ENCODE peak calls at places on chromosomes 1 and 21, in ten cellular contexts. C is ovary, P is body of pancreas, O is breast epithelium, V is transverse colon, X is suprapubic skin, W is H54, M is NB4, H is A549, L is IMR-90. I is an unnamed sample.

GRCh38 chr21:34073749-34074282 is 438 bp downstream of the MRPS6 start:
- DNase-seq in C (peak), P (peak), O (no peak), V (peak), X (peak), W (peak), M (peak), H (no peak), L (no peak), I (peak)

GRCh38 chr1:90402893-90403849 is 313.9 kb downstream of the BARHL2 start:
- DNase-seq in C (no peak), P (peak), O (peak), V (peak), X (no peak), W (peak), M (peak), H (peak), L (peak), I (no peak)

GRCh38 chr1:200028586-200029034 is 1.1 kb downstream of the NR5A2 start:
- DNase-seq in C (no peak), P (peak), O (no peak), V (no peak), X (no peak), W (no peak), M (no peak), H (no peak), L (no peak), I (no peak)

GRCh38 chr1:202152399-202152798 is 7.9 kb upstream of the ARL8A start:
- DNase-seq in C (no peak), P (no peak), O (no peak), V (no peak), X (no peak), W (no peak), M (no peak), H (no peak), L (no peak), I (no peak)

GRCh38 chr1:234337233-234337632 is 36.0 kb upstream of the COA6 start:
- DNase-seq in C (no peak), P (no peak), O (no peak), V (no peak), X (no peak), W (no peak), M (no peak), H (no peak), L (no peak), I (no peak)

GRCh38 chr1:119554188-119554587 is 47.2 kb downstream of the HSD3B1 start:
- DNase-seq in C (peak), P (peak), O (no peak), V (no peak), X (no peak), W (no peak), M (no peak), H (no peak), L (peak), I (peak)

GRCh38 chr1:186985889-186986491 is 157.2 kb downstream of the PLA2G4A start:
- DNase-seq in C (no peak), P (no peak), O (no peak), V (no peak), X (no peak), W (no peak), M (peak), H (peak), L (peak), I (peak)

GRCh38 chr1:201711811-201712210 is 117.1 kb upstream of the IPO9 start:
- DNase-seq in C (no peak), P (no peak), O (no peak), V (no peak), X (no peak), W (no peak), M (no peak), H (no peak), L (no peak), I (no peak)

GRCh38 chr1:87404306-87404705 is 75.6 kb downstream of the LMO4 start:
- DNase-seq in C (no peak), P (no peak), O (no peak), V (no peak), X (no peak), W (no peak), M (no peak), H (no peak), L (no peak), I (no peak)

GRCh38 chr1:204073837-204074273 is 940 bp downstream of the SOX13 start:
- DNase-seq in C (peak), P (peak), O (no peak), V (no peak), X (no peak), W (no peak), M (no peak), H (peak), L (no peak), I (no peak)

GRCh38 chr1:17909634-17910033 is 154.5 kb downstream of the ACTL8 start:
- DNase-seq in C (no peak), P (peak), O (no peak), V (no peak), X (no peak), W (no peak), M (peak), H (no peak), L (peak), I (no peak)

GRCh38 chr1:226575436-226576390 is 27.1 kb downstream of the STUM start:
- DNase-seq in C (no peak), P (no peak), O (no peak), V (no peak), X (peak), W (no peak), M (no peak), H (no peak), L (no peak), I (no peak)

GRCh38 chr1:31497601-31498000 is 78.7 kb upstream of the TINAGL1 start:
- DNase-seq in C (no peak), P (no peak), O (no peak), V (no peak), X (no peak), W (no peak), M (no peak), H (no peak), L (peak), I (no peak)

GRCh38 chr21:34967509-34968289 is 81.4 kb downstream of the RUNX1 start:
- DNase-seq in C (no peak), P (no peak), O (no peak), V (no peak), X (no peak), W (peak), M (peak), H (peak), L (peak), I (no peak)

GRCh38 chr1:77516106-77516505 is 166.4 kb downstream of the ZZZ3 start:
- DNase-seq in C (no peak), P (no peak), O (no peak), V (no peak), X (no peak), W (no peak), M (no peak), H (no peak), L (no peak), I (no peak)

GRCh38 chr1:116318897-116319296 is 54.1 kb upstream of the ATP1A1 start:
- DNase-seq in C (no peak), P (peak), O (no peak), V (no peak), X (no peak), W (no peak), M (no peak), H (no peak), L (peak), I (no peak)

GRCh38 chr1:92623187-92623778 is 136.6 kb upstream of the GFI1 start:
- DNase-seq in C (no peak), P (no peak), O (no peak), V (no peak), X (no peak), W (no peak), M (peak), H (no peak), L (peak), I (peak)

GRCh38 chr1:110875216-110875731 is 2.3 kb downstream of the CD53 start:
- DNase-seq in C (no peak), P (peak), O (no peak), V (peak), X (no peak), W (no peak), M (peak), H (no peak), L (no peak), I (no peak)

GRCh38 chr1:162028726-162029125 is 5.1 kb upstream of the OLFML2B start:
- DNase-seq in C (no peak), P (no peak), O (no peak), V (no peak), X (no peak), W (no peak), M (peak), H (no peak), L (no peak), I (no peak)

GRCh38 chr1:20717452-20718342 is at the start of gene KIF17:
- DNase-seq in C (peak), P (peak), O (peak), V (peak), X (peak), W (no peak), M (peak), H (peak), L (peak), I (peak)

GRCh38 chr1:86913399-86913895 is 479 bp downstream of the SELENOF start:
- DNase-seq in C (no peak), P (peak), O (no peak), V (peak), X (no peak), W (no peak), M (peak), H (no peak), L (peak), I (peak)

GRCh38 chr1:159214149-159214760 is 9.6 kb downstream of the ACKR1 start:
- DNase-seq in C (no peak), P (peak), O (no peak), V (peak), X (no peak), W (peak), M (peak), H (peak), L (peak), I (peak)

GRCh38 chr1:164868990-164869389 is 310.0 kb downstream of the PBX1 start:
- DNase-seq in C (no peak), P (no peak), O (no peak), V (no peak), X (no peak), W (no peak), M (no peak), H (no peak), L (no peak), I (no peak)

GRCh38 chr1:211830055-211830329 is 571 bp downstream of the LPGAT1 start:
- DNase-seq in C (no peak), P (no peak), O (no peak), V (no peak), X (no peak), W (no peak), M (peak), H (no peak), L (no peak), I (no peak)

GRCh38 chr1:171917361-171917760 is 76.1 kb downstream of the DNM3 start:
- DNase-seq in C (no peak), P (no peak), O (no peak), V (no peak), X (no peak), W (no peak), M (no peak), H (no peak), L (no peak), I (no peak)

GRCh38 chr1:223700942-223701637 is 11.2 kb upstream of the CAPN2 start:
- DNase-seq in C (peak), P (no peak), O (no peak), V (no peak), X (no peak), W (no peak), M (peak), H (peak), L (peak), I (peak)

GRCh38 chr21:25462517-25462971 is 144.7 kb downstream of the MRPL39 start:
- DNase-seq in C (no peak), P (no peak), O (no peak), V (no peak), X (no peak), W (no peak), M (no peak), H (no peak), L (no peak), I (no peak)

GRCh38 chr1:39159224-39160036 is 45.1 kb upstream of the MACF1 start:
- DNase-seq in C (no peak), P (peak), O (peak), V (peak), X (no peak), W (no peak), M (no peak), H (no peak), L (peak), I (no peak)

GRCh38 chr1:39154553-39155361 is 49.7 kb upstream of the MACF1 start:
- DNase-seq in C (no peak), P (peak), O (no peak), V (peak), X (peak), W (no peak), M (no peak), H (no peak), L (peak), I (no peak)

GRCh38 chr1:39157304-39157703 is 47.2 kb upstream of the MACF1 start:
- DNase-seq in C (no peak), P (no peak), O (no peak), V (no peak), X (no peak), W (no peak), M (no peak), H (no peak), L (no peak), I (no peak)

GRCh38 chr1:39160703-39161102 is 43.8 kb upstream of the MACF1 start:
- DNase-seq in C (no peak), P (no peak), O (no peak), V (no peak), X (no peak), W (no peak), M (no peak), H (no peak), L (no peak), I (no peak)

DNA sequence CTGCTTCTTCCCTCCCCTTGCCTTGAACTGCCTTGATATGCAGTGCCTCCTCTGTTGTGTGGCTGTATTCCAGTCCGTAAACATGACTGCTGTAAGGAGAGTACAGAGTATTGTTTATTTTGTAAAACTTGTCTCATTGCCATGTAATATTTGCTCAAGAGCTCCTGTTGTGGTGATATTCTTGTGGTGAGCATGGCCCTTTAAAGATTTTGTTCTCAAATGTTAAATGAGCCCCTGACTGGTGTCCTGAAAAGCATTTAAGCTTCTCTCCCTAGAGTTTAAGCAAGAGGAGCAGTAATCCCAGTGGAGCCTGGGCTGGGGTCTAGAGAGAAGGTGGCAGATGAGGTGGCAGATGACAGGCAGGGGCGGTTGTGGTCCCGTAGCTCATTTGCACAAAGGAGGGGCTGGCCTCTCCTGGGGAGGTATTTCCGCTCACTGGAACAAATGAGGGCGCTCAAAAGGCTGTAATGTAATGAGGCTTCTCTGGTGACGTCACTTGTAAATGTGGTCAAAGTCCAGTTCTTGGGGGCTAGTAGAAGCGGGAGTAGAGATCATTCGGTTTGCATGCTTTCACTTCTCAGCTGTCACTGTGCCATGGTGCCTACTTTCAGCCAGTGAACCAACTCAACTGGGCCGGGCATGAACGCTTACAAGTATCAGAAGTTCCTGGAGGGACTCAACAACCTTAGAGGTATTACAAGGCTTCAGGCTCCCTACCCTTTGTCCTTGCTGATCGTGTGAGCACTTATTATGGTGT is 46.0 kb upstream of the MACF1 start:
- DNase-seq in C (no peak), P (peak), O (peak), V (peak), X (no peak), W (no peak), M (no peak), H (peak), L (peak), I (no peak)
- TF ChIP-seq POLR2A in C (no peak), P (no peak), O (no peak), V (peak), X (no peak), W (no peak), M (no peak), H (no peak), L (no peak), I (no peak)

GRCh38 chr1:41483960-41484844 is at the start of gene EDN2:
- DNase-seq in C (no peak), P (peak), O (peak), V (peak), X (peak), W (no peak), M (no peak), H (peak), L (no peak), I (no peak)
- TF ChIP-seq POLR2A in C (no peak), P (peak), O (no peak), V (peak), X (no peak), W (no peak), M (no peak), H (peak), L (no peak), I (no peak)

GRCh38 chr21:43691086-43691795 is 27.7 kb upstream of the PDXK start:
- DNase-seq in C (no peak), P (no peak), O (no peak), V (no peak), X (no peak), W (no peak), M (no peak), H (no peak), L (no peak), I (no peak)

GRCh38 chr21:43688906-43689305 is 29.5 kb downstream of the RRP1B start:
- DNase-seq in C (no peak), P (no peak), O (no peak), V (no peak), X (no peak), W (no peak), M (no peak), H (no peak), L (no peak), I (no peak)

GRCh38 chr21:43687566-43688395 is 28.4 kb downstream of the RRP1B start:
- DNase-seq in C (no peak), P (no peak), O (no peak), V (no peak), X (no peak), W (no peak), M (no peak), H (no peak), L (no peak), I (no peak)

GRCh38 chr21:43690346-43690745 is 28.6 kb upstream of the PDXK start:
- DNase-seq in C (no peak), P (no peak), O (no peak), V (no peak), X (no peak), W (no peak), M (no peak), H (no peak), L (no peak), I (no peak)

DNA sequence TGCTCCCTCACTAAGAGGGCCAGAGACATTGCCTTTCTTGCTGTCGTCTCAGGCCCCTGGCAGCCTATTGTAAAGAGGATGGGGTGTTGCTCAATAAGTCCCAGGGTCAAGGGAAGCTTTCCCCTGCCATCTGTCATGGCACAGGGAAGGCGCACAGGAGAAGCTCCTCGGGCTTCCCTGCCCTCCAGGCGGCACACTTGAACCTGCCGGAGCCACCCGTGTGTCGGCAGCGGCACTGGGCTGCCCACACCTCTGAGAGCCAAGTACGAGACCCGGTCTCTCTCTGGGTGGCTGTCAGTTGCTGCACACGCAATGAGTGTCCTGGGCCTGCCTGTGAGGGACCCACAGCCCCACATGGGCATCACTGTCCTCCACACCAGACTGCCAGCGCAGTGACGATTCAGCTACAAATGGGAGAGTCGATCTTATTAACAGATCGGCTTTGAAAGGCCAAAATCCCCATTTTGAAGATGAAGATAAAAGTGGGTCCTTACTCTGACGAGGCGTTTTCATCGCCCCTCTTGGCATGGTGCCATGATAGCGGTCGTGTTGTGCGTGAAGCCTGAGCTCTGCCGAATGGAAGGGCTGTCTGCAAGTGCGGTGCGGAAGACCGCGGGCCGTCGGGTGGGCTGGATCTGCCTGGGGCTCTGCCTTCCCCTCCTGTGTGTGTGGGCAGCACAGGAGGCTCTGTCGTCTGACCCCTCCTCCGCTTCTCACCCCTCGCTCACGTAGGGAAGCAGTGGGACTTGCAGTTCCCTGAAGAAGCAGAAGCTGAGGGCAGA is 29.2 kb upstream of the PDXK start:
- DNase-seq in C (no peak), P (no peak), O (no peak), V (no peak), X (no peak), W (no peak), M (no peak), H (no peak), L (no peak), I (no peak)
- TF ChIP-seq POLR2A in C (no peak), P (no peak), O (no peak), V (no peak), X (no peak), W (no peak), M (no peak), H (no peak), L (no peak), I (no peak)

DNA sequence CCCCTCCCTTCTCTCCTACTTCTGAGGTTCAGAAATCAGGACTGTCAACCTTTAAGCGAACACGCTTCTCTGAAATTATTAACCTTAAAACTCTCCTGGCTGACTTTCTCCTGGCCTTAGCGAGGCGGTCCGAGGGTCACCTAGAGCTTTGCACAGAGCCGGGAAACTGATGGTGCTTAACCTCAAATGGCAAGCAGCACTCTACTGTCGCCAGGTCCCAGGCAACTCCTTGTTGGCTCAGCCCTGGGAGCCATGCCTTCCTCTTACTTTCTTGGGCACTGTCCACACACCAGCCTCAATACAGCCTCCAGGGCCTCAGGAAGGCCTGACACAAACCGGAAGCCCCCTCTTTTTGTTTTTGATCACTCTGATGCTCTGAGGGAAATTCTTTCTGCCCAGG is 3.8 kb downstream of the TRABD2B start:
- DNase-seq in C (no peak), P (no peak), O (no peak), V (no peak), X (no peak), W (no peak), M (no peak), H (no peak), L (no peak), I (no peak)
- TF ChIP-seq POLR2A in C (no peak), P (no peak), O (no peak), V (no peak), X (no peak), W (no peak), M (no peak), H (no peak), L (no peak), I (no peak)

DNA sequence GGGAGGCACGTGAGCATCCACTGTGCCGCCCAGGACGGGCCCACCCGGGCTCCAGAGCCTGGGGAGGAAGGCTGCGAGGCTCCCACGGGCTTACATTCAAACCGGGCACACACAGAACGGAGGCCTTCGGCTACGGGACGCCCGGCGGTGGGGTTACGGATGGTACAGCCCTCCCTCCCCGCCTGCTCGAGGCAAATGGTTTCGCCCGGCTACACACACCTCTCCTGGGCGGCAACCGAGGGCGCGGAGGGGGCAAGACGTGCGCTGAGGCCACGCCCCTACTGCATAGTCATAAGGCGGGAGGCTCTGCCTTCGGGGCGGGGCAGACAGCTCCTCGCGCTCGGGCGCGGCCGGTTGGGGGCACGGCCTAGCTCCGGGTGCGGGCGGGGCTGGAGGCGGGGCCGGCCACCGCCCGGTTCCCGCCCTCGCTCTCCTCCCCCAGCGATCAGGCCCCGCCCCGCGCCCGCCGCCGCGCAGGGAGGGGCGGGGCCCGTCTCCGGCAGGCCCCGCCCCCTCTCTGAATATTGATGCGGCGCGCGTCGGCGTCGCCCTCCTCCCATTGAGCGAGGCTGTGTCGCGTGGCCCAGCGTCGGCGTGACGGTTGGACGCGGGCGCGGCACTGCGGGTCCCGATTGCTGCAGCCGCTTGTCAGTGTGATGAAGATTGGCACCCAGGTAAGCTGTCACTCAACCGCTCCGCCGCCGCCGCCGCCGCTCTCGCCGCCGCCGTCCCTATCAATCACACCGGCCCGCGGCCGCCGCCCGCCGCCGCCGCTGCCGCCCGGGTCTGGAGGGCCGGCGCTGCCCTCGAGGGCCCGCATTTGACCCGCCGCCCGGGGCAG is at the start of gene PKNOX1:
- DNase-seq in C (peak), P (peak), O (peak), V (peak), X (peak), W (peak), M (peak), H (peak), L (peak), I (peak)
- TF ChIP-seq POLR2A in C (peak), P (peak), O (no peak), V (peak), X (no peak), W (peak), M (peak), H (peak), L (no peak), I (peak)